ENCODE peak calls at places on chromosome 5, in five cellular contexts. M is sigmoid colon; B is stomach; D is naive thymus-derived CD4-positive, alpha-beta T cell; U is WERI-Rb-1. T is an unnamed sample.

GRCh38 chr5:170071748-170072147 is 33.9 kb upstream of the FOXI1 start:
- DNase-seq in B (no peak), U (no peak), M (no peak), D (no peak), T (no peak)

GRCh38 chr5:142059304-142059940 is 46.6 kb upstream of the GNPDA1 start:
- DNase-seq in D (no peak), U (no peak), B (no peak), M (no peak), T (no peak)

GRCh38 chr5:122169350-122170103 is 40.2 kb downstream of the ZNF474 start:
- DNase-seq in D (no peak), U (no peak), M (no peak), B (no peak), T (no peak)

GRCh38 chr5:80255425-80255751 is 460 bp downstream of the SERINC5 start:
- DNase-seq in B (peak), U (peak), D (peak), M (peak), T (no peak)

GRCh38 chr5:176415240-176416122 is 858 bp downstream of the CLTB start:
- DNase-seq in M (peak), B (peak), D (no peak), U (no peak), T (peak)

GRCh38 chr5:171957591-171958251 is 48.7 kb downstream of the FBXW11 start:
- DNase-seq in U (no peak), D (peak), M (no peak), B (no peak), T (no peak)

GRCh38 chr5:55438931-55439477 is 95.8 kb downstream of the PLPP1 start:
- DNase-seq in B (no peak), M (peak), U (no peak), D (no peak), T (peak)

GRCh38 chr5:83322273-83322924 is 149.1 kb upstream of the VCAN start:
- DNase-seq in D (no peak), U (peak), B (no peak), M (no peak), T (no peak)

GRCh38 chr5:14581891-14582796 is 552 bp downstream of the OTULINL start:
- DNase-seq in U (peak), M (peak), D (peak), B (peak), T (peak)

GRCh38 chr5:76787237-76787636 is 31.6 kb upstream of the F2RL1 start:
- DNase-seq in D (no peak), U (no peak), M (peak), B (peak), T (no peak)

GRCh38 chr5:40904994-40905306 is 4.3 kb upstream of the C7 start:
- DNase-seq in D (no peak), M (no peak), U (no peak), B (no peak), T (no peak)

GRCh38 chr5:90477073-90477472 is 2.4 kb downstream of the POLR3G start:
- DNase-seq in D (no peak), B (no peak), U (no peak), M (no peak), T (no peak)
- H3K4me3 ChIP-seq in D (no peak), B (no peak), U (no peak), M (peak), T (no peak)

DNA sequence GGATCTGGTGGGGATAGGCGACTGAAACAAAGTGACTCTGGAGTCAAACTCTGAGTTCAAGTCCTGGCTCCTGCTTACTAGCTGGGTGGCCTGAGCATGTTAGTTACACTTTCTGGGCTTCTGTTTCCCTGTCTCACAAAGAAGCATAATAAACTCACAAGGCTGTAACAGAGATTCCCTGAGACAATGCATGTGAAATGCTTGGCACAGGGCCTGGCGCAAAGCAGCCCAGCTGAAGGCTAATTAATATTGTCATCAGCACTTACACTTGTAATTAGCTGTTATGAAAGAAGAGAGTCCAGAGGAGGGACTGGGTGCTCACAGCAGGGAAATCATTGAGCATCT is 64.1 kb upstream of the SPOCK1 start:
- DNase-seq in B (no peak), U (no peak), D (no peak), M (no peak), T (no peak)
- H3K4me3 ChIP-seq in B (no peak), U (no peak), D (no peak), M (no peak), T (no peak)

DNA sequence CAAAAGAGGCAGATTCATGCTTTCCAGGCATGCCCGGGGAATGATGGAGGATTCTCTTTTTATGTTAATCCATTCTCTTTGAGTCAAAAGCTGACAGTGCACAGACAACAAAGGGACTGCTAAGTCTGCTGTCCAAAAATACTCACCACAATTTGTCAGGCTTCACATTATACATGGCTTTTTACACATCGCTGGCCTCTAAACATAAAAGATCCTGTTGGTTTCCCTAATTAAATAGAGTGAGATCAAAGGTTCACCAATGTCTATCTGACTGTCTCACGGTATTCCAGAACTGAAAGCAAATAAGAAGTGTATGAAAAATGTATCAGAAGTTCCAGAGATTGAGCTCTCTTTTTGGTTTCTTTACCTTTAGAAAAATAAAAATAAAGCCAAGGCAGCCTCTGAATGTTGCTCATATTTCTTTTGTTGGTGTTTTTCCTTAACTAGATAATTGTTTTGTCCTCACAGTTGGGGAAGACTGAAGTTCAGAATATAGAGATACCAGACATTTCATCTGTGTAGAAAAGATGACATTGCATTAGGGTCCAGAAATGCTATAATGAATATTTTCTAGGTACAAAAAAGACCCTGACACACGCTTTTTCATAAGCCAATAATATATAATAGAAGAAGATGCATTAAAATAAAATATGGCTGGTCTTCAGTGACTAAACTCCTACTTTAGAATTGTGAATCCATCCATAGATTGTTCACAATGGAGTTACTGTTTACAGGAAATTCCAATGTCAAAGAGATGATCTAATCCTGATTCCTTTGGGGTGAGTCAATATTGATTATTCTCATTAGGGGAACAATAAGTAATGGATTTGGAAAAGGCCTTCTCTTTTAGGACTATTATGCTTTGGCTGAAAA is 688.2 kb upstream of the CDH6 start:
- DNase-seq in M (no peak), B (no peak), U (no peak), D (no peak), T (no peak)
- H3K4me3 ChIP-seq in M (no peak), B (no peak), U (no peak), D (no peak), T (no peak)

DNA sequence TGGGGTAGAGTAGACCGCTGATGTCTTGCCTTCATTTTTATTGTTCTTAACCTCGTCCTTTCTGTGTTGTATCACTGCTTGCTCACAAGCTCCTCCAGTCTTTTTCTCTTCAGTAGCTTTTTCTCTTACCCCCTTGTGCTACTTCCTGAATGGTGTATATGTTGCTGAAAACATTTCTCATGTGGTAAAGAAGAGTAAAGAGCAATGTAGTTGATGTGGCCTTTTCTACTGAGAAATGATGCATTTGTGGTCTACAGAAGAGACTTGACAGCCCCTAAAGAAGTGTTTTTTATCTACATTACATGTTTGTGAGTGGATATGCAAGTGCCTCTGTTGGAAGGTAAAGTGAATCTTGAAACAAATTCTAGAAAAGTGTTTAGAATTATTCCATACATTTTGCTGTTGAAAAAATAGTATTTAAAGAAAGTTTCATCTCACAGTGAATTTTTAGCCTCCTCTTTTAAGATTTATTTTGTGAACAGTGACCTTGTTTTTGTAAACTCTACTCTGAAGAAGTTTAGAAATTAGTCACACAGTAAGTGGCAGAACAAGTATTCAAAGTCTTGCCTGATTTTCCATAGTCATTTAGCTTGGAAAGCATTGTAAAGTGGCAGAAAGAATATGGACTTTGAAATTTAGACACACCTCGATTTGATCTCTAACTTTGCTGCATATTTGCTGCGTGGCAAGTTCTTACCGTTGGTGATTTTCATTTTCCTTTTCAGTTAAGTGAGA is 17.4 kb downstream of the CDC42SE2 start:
- DNase-seq in M (no peak), U (no peak), B (no peak), D (no peak), T (no peak)
- H3K4me3 ChIP-seq in M (no peak), U (no peak), B (no peak), D (peak), T (no peak)

DNA sequence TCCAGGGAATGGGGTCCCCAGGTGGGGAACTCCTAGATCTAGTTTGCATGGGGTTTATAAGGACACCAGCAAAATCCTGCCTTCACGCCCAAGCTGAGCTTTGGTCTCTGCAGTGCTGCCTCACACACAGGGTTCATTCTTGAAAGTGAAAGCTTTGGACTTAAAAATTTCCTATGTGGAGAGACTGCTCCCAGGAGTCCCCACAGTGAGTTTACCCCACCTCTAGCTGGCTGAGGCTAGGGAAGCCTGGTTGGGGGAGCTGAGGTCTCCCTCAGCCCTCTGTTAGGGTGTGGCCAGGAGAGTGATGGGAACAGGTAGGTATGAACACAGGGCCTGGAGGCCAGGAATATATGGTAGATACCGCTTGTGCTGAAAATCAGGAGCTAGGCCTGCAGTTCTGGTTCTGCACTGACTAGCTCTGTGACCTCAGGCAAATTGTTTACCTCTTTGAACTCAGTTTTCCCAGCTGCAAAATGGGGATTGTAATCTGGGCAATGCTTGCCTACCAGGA is 41.5 kb upstream of the LARP1 start:
- DNase-seq in M (peak), D (no peak), U (no peak), B (no peak), T (no peak)
- H3K4me3 ChIP-seq in M (no peak), D (no peak), U (no peak), B (peak), T (peak)